ENCODE peak calls at places on chromosomes 13 and 19, in six cellular contexts. D is GDM1, O is G401, G is choroid plexus epithelial cell, Z is NCI-H2107, Q is hepatic stellate cell. J is an unnamed sample.

GRCh38 chr13:94906605-94907004 is 194.3 kb upstream of the SOX21 start:
- DNase-seq in Z (no peak), Q (no peak), G (no peak), D (no peak), O (no peak), J (no peak)

GRCh38 chr13:91375119-91375729 is 23.2 kb upstream of the GPC5 start:
- DNase-seq in Q (no peak), G (peak), Z (no peak), D (peak), O (no peak), J (peak)

GRCh38 chr13:71499235-71499634 is 367.8 kb downstream of the DACH1 start:
- DNase-seq in O (no peak), D (no peak), Q (no peak), Z (no peak), G (no peak), J (no peak)

GRCh38 chr19:19588546-19588945 is 29.9 kb downstream of the PBX4 start:
- DNase-seq in Z (no peak), G (no peak), D (no peak), Q (no peak), O (no peak), J (no peak)

GRCh38 chr19:4181053-4181508 is 1.3 kb downstream of the SIRT6 start:
- DNase-seq in Q (no peak), Z (no peak), D (no peak), O (no peak), G (no peak), J (no peak)

GRCh38 chr13:34349091-34349722 is 531.3 kb downstream of the RFC3 start:
- DNase-seq in G (peak), Q (peak), D (no peak), Z (no peak), O (no peak), J (no peak)

GRCh38 chr19:876780-877314 is 16.1 kb downstream of the MED16 start:
- DNase-seq in G (no peak), O (no peak), Q (no peak), D (no peak), Z (peak), J (no peak)

GRCh38 chr13:42594577-42595571 is 20.9 kb downstream of the TNFSF11 start:
- DNase-seq in O (peak), G (peak), Z (peak), D (peak), Q (peak), J (peak)

GRCh38 chr19:55149078-55150003 is at the start of gene TNNT1:
- DNase-seq in Q (peak), D (no peak), G (no peak), Z (no peak), O (no peak), J (no peak)

GRCh38 chr13:35964764-35965163 is 166.4 kb downstream of the DCLK1 start:
- DNase-seq in D (no peak), Z (no peak), Q (no peak), O (no peak), G (peak), J (no peak)

GRCh38 chr19:30214651-30215051 is 157.5 kb upstream of the ZNF536 start:
- DNase-seq in Z (no peak), O (no peak), G (no peak), D (peak), Q (no peak), J (no peak)

J was measured in BE2C.